ENCODE peak calls at places on chromosomes 13 and 19, in ten cellular contexts. One of them, this sample, is unnamed.

GRCh38 chr19:720691-721160 is 12.0 kb downstream of the PALM start:
- DNase-seq in aorta: no peak
- DNase-seq in sigmoid colon: no peak
- DNase-seq in IMR-90: no peak
- DNase-seq in colonic mucosa: no peak
- DNase-seq in left ventricle myocardium inferior: no peak
- DNase-seq in dorsolateral prefrontal cortex: peak
- DNase-seq in heart left ventricle: no peak
- DNase-seq in uterus: no peak
- DNase-seq in ascending aorta: no peak
- DNase-seq in this sample: no peak

GRCh38 chr13:46288570-46289259 is 77.0 kb downstream of the LRRC63 start:
- DNase-seq in aorta: no peak
- DNase-seq in sigmoid colon: no peak
- DNase-seq in IMR-90: peak
- DNase-seq in colonic mucosa: no peak
- DNase-seq in left ventricle myocardium inferior: no peak
- DNase-seq in dorsolateral prefrontal cortex: no peak
- DNase-seq in heart left ventricle: no peak
- DNase-seq in uterus: no peak
- DNase-seq in ascending aorta: no peak
- DNase-seq in this sample: peak

GRCh38 chr13:36725936-36726335 is 52.1 kb downstream of the SERTM1 start:
- DNase-seq in aorta: no peak
- DNase-seq in sigmoid colon: no peak
- DNase-seq in IMR-90: no peak
- DNase-seq in colonic mucosa: no peak
- DNase-seq in left ventricle myocardium inferior: no peak
- DNase-seq in dorsolateral prefrontal cortex: no peak
- DNase-seq in heart left ventricle: no peak
- DNase-seq in uterus: no peak
- DNase-seq in ascending aorta: no peak
- DNase-seq in this sample: no peak

GRCh38 chr13:75219479-75220237 is 262.3 kb downstream of the TBC1D4 start:
- DNase-seq in aorta: peak
- DNase-seq in sigmoid colon: peak
- DNase-seq in IMR-90: peak
- DNase-seq in colonic mucosa: peak
- DNase-seq in left ventricle myocardium inferior: peak
- DNase-seq in dorsolateral prefrontal cortex: peak
- DNase-seq in heart left ventricle: peak
- DNase-seq in uterus: peak
- DNase-seq in ascending aorta: no peak
- DNase-seq in this sample: peak

GRCh38 chr13:112684444-112684843 is 5.4 kb upstream of the ATP11A start:
- DNase-seq in aorta: peak
- DNase-seq in sigmoid colon: no peak
- DNase-seq in IMR-90: no peak
- DNase-seq in colonic mucosa: no peak
- DNase-seq in left ventricle myocardium inferior: no peak
- DNase-seq in dorsolateral prefrontal cortex: no peak
- DNase-seq in heart left ventricle: no peak
- DNase-seq in uterus: no peak
- DNase-seq in ascending aorta: no peak
- DNase-seq in this sample: no peak

GRCh38 chr13:77476456-77476855 is 59.0 kb upstream of the SCEL start:
- DNase-seq in aorta: no peak
- DNase-seq in sigmoid colon: no peak
- DNase-seq in IMR-90: no peak
- DNase-seq in colonic mucosa: no peak
- DNase-seq in left ventricle myocardium inferior: no peak
- DNase-seq in dorsolateral prefrontal cortex: no peak
- DNase-seq in heart left ventricle: no peak
- DNase-seq in uterus: no peak
- DNase-seq in ascending aorta: no peak
- DNase-seq in this sample: no peak

GRCh38 chr19:7161292-7161691 is 91.8 kb downstream of the ZNF557 start:
- DNase-seq in aorta: no peak
- DNase-seq in sigmoid colon: peak
- DNase-seq in IMR-90: no peak
- DNase-seq in colonic mucosa: no peak
- DNase-seq in left ventricle myocardium inferior: no peak
- DNase-seq in dorsolateral prefrontal cortex: no peak
- DNase-seq in heart left ventricle: no peak
- DNase-seq in uterus: no peak
- DNase-seq in ascending aorta: no peak
- DNase-seq in this sample: no peak

GRCh38 chr19:55419624-55420236 is 12.1 kb upstream of the UBE2S start:
- DNase-seq in aorta: no peak
- DNase-seq in sigmoid colon: no peak
- DNase-seq in IMR-90: no peak
- DNase-seq in colonic mucosa: no peak
- DNase-seq in left ventricle myocardium inferior: no peak
- DNase-seq in dorsolateral prefrontal cortex: no peak
- DNase-seq in heart left ventricle: no peak
- DNase-seq in uterus: no peak
- DNase-seq in ascending aorta: no peak
- DNase-seq in this sample: no peak

GRCh38 chr13:27147530-27148170 is 24.0 kb downstream of the USP12 start:
- DNase-seq in aorta: no peak
- DNase-seq in sigmoid colon: no peak
- DNase-seq in IMR-90: peak
- DNase-seq in colonic mucosa: no peak
- DNase-seq in left ventricle myocardium inferior: no peak
- DNase-seq in dorsolateral prefrontal cortex: no peak
- DNase-seq in heart left ventricle: no peak
- DNase-seq in uterus: no peak
- DNase-seq in ascending aorta: no peak
- DNase-seq in this sample: no peak

GRCh38 chr13:34064456-34065205 is 246.7 kb downstream of the RFC3 start:
- DNase-seq in aorta: no peak
- DNase-seq in sigmoid colon: no peak
- DNase-seq in IMR-90: no peak
- DNase-seq in colonic mucosa: no peak
- DNase-seq in left ventricle myocardium inferior: no peak
- DNase-seq in dorsolateral prefrontal cortex: no peak
- DNase-seq in heart left ventricle: no peak
- DNase-seq in uterus: no peak
- DNase-seq in ascending aorta: no peak
- DNase-seq in this sample: no peak

GRCh38 chr13:27960362-27961226 is 8.5 kb downstream of the CDX2 start:
- DNase-seq in aorta: no peak
- DNase-seq in sigmoid colon: no peak
- DNase-seq in IMR-90: no peak
- DNase-seq in colonic mucosa: peak
- DNase-seq in left ventricle myocardium inferior: peak
- DNase-seq in dorsolateral prefrontal cortex: no peak
- DNase-seq in heart left ventricle: no peak
- DNase-seq in uterus: no peak
- DNase-seq in ascending aorta: no peak
- DNase-seq in this sample: no peak

GRCh38 chr19:9116547-9116946 is 984 bp upstream of the OR7G1 start:
- DNase-seq in aorta: no peak
- DNase-seq in sigmoid colon: no peak
- DNase-seq in IMR-90: no peak
- DNase-seq in colonic mucosa: no peak
- DNase-seq in left ventricle myocardium inferior: no peak
- DNase-seq in dorsolateral prefrontal cortex: no peak
- DNase-seq in heart left ventricle: no peak
- DNase-seq in uterus: no peak
- DNase-seq in ascending aorta: no peak
- DNase-seq in this sample: no peak
- H3K27ac ChIP-seq in aorta: no peak
- H3K27ac ChIP-seq in sigmoid colon: no peak
- H3K27ac ChIP-seq in IMR-90: no peak
- H3K27ac ChIP-seq in colonic mucosa: no peak
- H3K27ac ChIP-seq in left ventricle myocardium inferior: no peak
- H3K27ac ChIP-seq in dorsolateral prefrontal cortex: no peak
- H3K27ac ChIP-seq in heart left ventricle: no peak
- H3K27ac ChIP-seq in uterus: no peak
- H3K27ac ChIP-seq in ascending aorta: no peak
- H3K27ac ChIP-seq in this sample: no peak

DNA sequence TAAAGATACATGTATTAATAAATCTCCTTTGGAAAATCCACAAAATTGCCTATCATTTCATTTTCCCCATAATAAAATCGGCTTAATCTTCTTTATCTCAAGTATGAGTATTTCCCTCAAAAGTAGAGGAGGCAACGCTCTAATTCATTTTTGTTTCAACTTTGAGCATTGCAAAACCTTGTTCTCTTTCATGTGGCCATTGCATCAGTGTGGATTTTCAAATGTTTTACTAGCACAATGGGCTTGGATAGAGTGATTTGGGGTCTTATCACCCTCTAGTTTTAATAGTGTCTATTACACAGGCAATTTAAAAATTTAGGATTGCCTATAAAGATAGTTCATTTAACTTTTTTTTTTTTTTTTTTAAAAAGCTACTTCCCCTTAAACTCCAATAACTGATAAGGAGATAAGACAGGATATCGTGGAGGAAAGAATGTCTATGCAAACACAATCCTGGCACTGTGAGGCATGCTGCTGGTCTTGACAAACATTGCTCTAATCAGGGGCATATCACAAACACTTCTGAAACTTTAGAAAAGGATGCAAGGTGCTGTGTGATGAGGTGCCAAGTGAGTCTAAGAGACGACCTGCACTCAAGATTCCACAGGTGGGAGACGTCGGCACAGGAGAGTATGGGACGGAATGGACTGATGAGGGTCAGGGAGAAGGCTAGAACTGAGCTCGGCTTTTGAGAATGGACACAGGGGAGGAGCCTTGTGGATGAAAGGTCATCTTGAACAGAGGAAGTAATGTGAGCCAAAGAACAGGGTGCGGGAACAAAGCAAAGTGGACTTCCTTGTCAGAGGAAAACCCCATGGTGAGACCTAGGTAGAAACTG is 199.7 kb downstream of the IRS2 start:
- DNase-seq in aorta: no peak
- DNase-seq in sigmoid colon: no peak
- DNase-seq in IMR-90: no peak
- DNase-seq in colonic mucosa: peak
- DNase-seq in left ventricle myocardium inferior: no peak
- DNase-seq in dorsolateral prefrontal cortex: no peak
- DNase-seq in heart left ventricle: no peak
- DNase-seq in uterus: no peak
- DNase-seq in ascending aorta: no peak
- DNase-seq in this sample: no peak
- H3K27ac ChIP-seq in aorta: no peak
- H3K27ac ChIP-seq in sigmoid colon: no peak
- H3K27ac ChIP-seq in IMR-90: no peak
- H3K27ac ChIP-seq in colonic mucosa: peak
- H3K27ac ChIP-seq in left ventricle myocardium inferior: no peak
- H3K27ac ChIP-seq in dorsolateral prefrontal cortex: no peak
- H3K27ac ChIP-seq in heart left ventricle: no peak
- H3K27ac ChIP-seq in uterus: no peak
- H3K27ac ChIP-seq in ascending aorta: no peak
- H3K27ac ChIP-seq in this sample: no peak

GRCh38 chr19:38253788-38254187 is 2.4 kb downstream of the PPP1R14A start:
- DNase-seq in aorta: no peak
- DNase-seq in sigmoid colon: no peak
- DNase-seq in IMR-90: no peak
- DNase-seq in colonic mucosa: no peak
- DNase-seq in left ventricle myocardium inferior: no peak
- DNase-seq in dorsolateral prefrontal cortex: no peak
- DNase-seq in heart left ventricle: no peak
- DNase-seq in uterus: no peak
- DNase-seq in ascending aorta: no peak
- DNase-seq in this sample: no peak
- H3K27ac ChIP-seq in aorta: peak
- H3K27ac ChIP-seq in sigmoid colon: peak
- H3K27ac ChIP-seq in IMR-90: no peak
- H3K27ac ChIP-seq in colonic mucosa: peak
- H3K27ac ChIP-seq in left ventricle myocardium inferior: peak
- H3K27ac ChIP-seq in dorsolateral prefrontal cortex: peak
- H3K27ac ChIP-seq in heart left ventricle: peak
- H3K27ac ChIP-seq in uterus: peak
- H3K27ac ChIP-seq in ascending aorta: peak
- H3K27ac ChIP-seq in this sample: no peak

GRCh38 chr19:38277969-38278680 is 13.8 kb downstream of the SPINT2 start:
- DNase-seq in aorta: peak
- DNase-seq in sigmoid colon: no peak
- DNase-seq in IMR-90: peak
- DNase-seq in colonic mucosa: no peak
- DNase-seq in left ventricle myocardium inferior: peak
- DNase-seq in dorsolateral prefrontal cortex: no peak
- DNase-seq in heart left ventricle: no peak
- DNase-seq in uterus: peak
- DNase-seq in ascending aorta: peak
- DNase-seq in this sample: no peak
- H3K27ac ChIP-seq in aorta: peak
- H3K27ac ChIP-seq in sigmoid colon: peak
- H3K27ac ChIP-seq in IMR-90: peak
- H3K27ac ChIP-seq in colonic mucosa: peak
- H3K27ac ChIP-seq in left ventricle myocardium inferior: peak
- H3K27ac ChIP-seq in dorsolateral prefrontal cortex: peak
- H3K27ac ChIP-seq in heart left ventricle: peak
- H3K27ac ChIP-seq in uterus: peak
- H3K27ac ChIP-seq in ascending aorta: peak
- H3K27ac ChIP-seq in this sample: no peak

DNA sequence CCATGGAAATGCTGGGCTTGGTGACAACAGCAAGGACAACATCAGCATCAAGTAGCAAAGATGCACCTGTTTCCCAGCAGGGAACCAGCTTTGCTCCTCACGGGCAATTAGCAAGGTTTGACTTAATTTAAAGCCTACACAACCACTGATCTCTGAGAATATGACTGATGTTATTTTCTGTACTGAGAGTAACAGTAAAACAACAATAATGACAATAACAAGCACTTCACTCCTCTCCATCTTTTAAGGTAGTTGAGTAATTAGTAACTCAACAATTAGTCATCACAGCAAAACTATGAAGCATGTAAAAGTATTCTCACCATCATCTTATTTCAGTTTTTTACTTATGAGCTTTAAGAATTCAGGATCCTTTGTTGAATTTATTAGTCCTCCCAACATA is 37.3 kb downstream of the ENOX1 start:
- DNase-seq in aorta: no peak
- DNase-seq in sigmoid colon: no peak
- DNase-seq in IMR-90: no peak
- DNase-seq in colonic mucosa: no peak
- DNase-seq in left ventricle myocardium inferior: no peak
- DNase-seq in dorsolateral prefrontal cortex: no peak
- DNase-seq in heart left ventricle: no peak
- DNase-seq in uterus: no peak
- DNase-seq in ascending aorta: no peak
- DNase-seq in this sample: no peak
- H3K27ac ChIP-seq in aorta: no peak
- H3K27ac ChIP-seq in sigmoid colon: no peak
- H3K27ac ChIP-seq in IMR-90: no peak
- H3K27ac ChIP-seq in colonic mucosa: no peak
- H3K27ac ChIP-seq in left ventricle myocardium inferior: no peak
- H3K27ac ChIP-seq in dorsolateral prefrontal cortex: no peak
- H3K27ac ChIP-seq in heart left ventricle: no peak
- H3K27ac ChIP-seq in uterus: no peak
- H3K27ac ChIP-seq in ascending aorta: no peak
- H3K27ac ChIP-seq in this sample: no peak

This sample was measured in naive thymus-derived CD4-positive, alpha-beta T cell.